ENCODE peak calls at places on chromosomes 16 and 17, in five cellular contexts. E is NCI-H2171, I is nephron progenitor cell, W is body of pancreas, L is HS-27A. R is an unnamed sample.

GRCh38 chr17:1661045-1661444 is 11.4 kb upstream of the RILP start:
- DNase-seq in E (no peak), I (no peak), W (no peak), L (no peak), R (no peak)

GRCh38 chr16:10981697-10982216 is 37.4 kb downstream of the CLEC16A start:
- DNase-seq in E (peak; percentile 89), I (no peak), W (no peak), L (no peak), R (peak; percentile 54)

GRCh38 chr17:7889166-7889584 is 586 bp downstream of the CHD3 start:
- DNase-seq in E (peak; percentile 94), I (peak; percentile 35), W (peak; percentile 100), L (no peak), R (peak; percentile 53)

GRCh38 chr16:70252355-70252988 is 732 bp upstream of the EXOSC6 start:
- DNase-seq in E (no peak), I (peak; percentile 41), W (no peak), L (no peak), R (peak; percentile 41)

GRCh38 chr16:53841884-53842283 is 137.9 kb downstream of the FTO start:
- DNase-seq in E (no peak), I (no peak), W (no peak), L (no peak), R (no peak)

GRCh38 chr16:48583075-48584065 is 26.6 kb downstream of the N4BP1 start:
- DNase-seq in E (no peak), I (no peak), W (no peak), L (no peak), R (no peak)

GRCh38 chr16:68599586-68599985 is 45.5 kb upstream of the CDH3 start:
- DNase-seq in E (no peak), I (no peak), W (no peak), L (no peak), R (no peak)

GRCh38 chr16:450800-451512 is 25.5 kb downstream of the RAB11FIP3 start:
- DNase-seq in E (peak; percentile 52), I (no peak), W (no peak), L (no peak), R (no peak)

GRCh38 chr17:17445296-17445924 is 31.4 kb upstream of the MED9 start:
- DNase-seq in E (no peak), I (no peak), W (no peak), L (no peak), R (no peak)

GRCh38 chr17:45784293-45784582 is at the start of gene CRHR1:
- DNase-seq in E (no peak), I (no peak), W (no peak), L (no peak), R (no peak)

GRCh38 chr17:29838961-29839360 is 91.1 kb downstream of the SSH2 start:
- DNase-seq in E (no peak), I (peak; percentile 36), W (no peak), L (no peak), R (no peak)

GRCh38 chr16:68792465-68793324 is 50.6 kb upstream of the TANGO6 start:
- DNase-seq in E (peak; percentile 85), I (no peak), W (peak; percentile 59), L (peak; percentile 73), R (no peak)

GRCh38 chr17:37478187-37478586 is 11.5 kb upstream of the DUSP14 start:
- DNase-seq in E (peak; percentile 64), I (no peak), W (no peak), L (no peak), R (no peak)

GRCh38 chr17:43454888-43455287 is 28.9 kb upstream of the DHX8 start:
- DNase-seq in E (no peak), I (no peak), W (no peak), L (no peak), R (no peak)

GRCh38 chr17:36824678-36825091 is 112.6 kb upstream of the LHX1 start:
- DNase-seq in E (no peak), I (no peak), W (no peak), L (no peak), R (peak; percentile 15)

GRCh38 chr16:79658301-79659001 is 57.9 kb upstream of the MAF start:
- DNase-seq in E (no peak), I (no peak), W (no peak), L (no peak), R (peak; percentile 76)

GRCh38 chr17:15232517-15232915 is 32.6 kb downstream of the PMP22 start:
- DNase-seq in E (no peak), I (no peak), W (no peak), L (no peak), R (no peak)

GRCh38 chr17:67069591-67070136 is 25.3 kb downstream of the CACNG1 start:
- DNase-seq in E (no peak), I (no peak), W (no peak), L (no peak), R (no peak)

GRCh38 chr16:48384305-48384981 is 770 bp downstream of the SIAH1 start:
- DNase-seq in E (peak; percentile 57), I (peak; percentile 75), W (peak; percentile 59), L (no peak), R (peak; percentile 45)

GRCh38 chr16:19291459-19291858 is 5.9 kb downstream of the CLEC19A start:
- DNase-seq in E (no peak), I (peak; percentile 18), W (peak; percentile 34), L (no peak), R (peak; percentile 37)

GRCh38 chr17:51155416-51155815 is 2.1 kb downstream of the NME1 start:
- DNase-seq in E (no peak), I (no peak), W (no peak), L (no peak), R (no peak)

GRCh38 chr16:9308300-9309209 is 217.1 kb downstream of the HAPSTR1 start:
- DNase-seq in E (no peak), I (no peak), W (peak; percentile 54), L (no peak), R (no peak)